ENCODE peak calls at places on chromosomes 1 and 21, in seven cellular contexts. N, F, Y, W, U, J and O are unnamed samples.

GRCh38 chr1:43206721-43207228 is 34.6 kb downstream of the CFAP57 start:
- DNase-seq in J (peak; percentile 98), F (no peak), N (peak; percentile 93), U (peak; percentile 72), W (no peak), Y (peak; percentile 95), O (no peak)

GRCh38 chr21:45460611-45461368 is 55.8 kb downstream of the COL18A1 start:
- DNase-seq in W (no peak), Y (no peak), U (no peak), F (no peak), J (peak; percentile 91), N (peak; percentile 61), O (no peak)

GRCh38 chr21:16418211-16418610 is 688.4 kb downstream of the USP25 start:
- DNase-seq in Y (no peak), N (no peak), F (no peak), W (no peak), U (no peak), J (no peak), O (no peak)

GRCh38 chr1:193674292-193674944 is 488.0 kb upstream of the B3GALT2 start:
- DNase-seq in N (no peak), F (no peak), J (peak; percentile 65), W (no peak), U (no peak), Y (no peak), O (no peak)

GRCh38 chr1:71135571-71135970 is 54.7 kb upstream of the ZRANB2 start:
- DNase-seq in U (no peak), J (no peak), Y (no peak), W (no peak), N (no peak), F (no peak), O (no peak)

GRCh38 chr1:64403331-64403730 is 66.6 kb upstream of the CACHD1 start:
- DNase-seq in U (no peak), W (no peak), J (no peak), Y (no peak), F (no peak), N (no peak), O (no peak)

GRCh38 chr1:179840107-179840506 is 37.5 kb downstream of the TOR1AIP2 start:
- DNase-seq in J (no peak), W (no peak), Y (no peak), U (no peak), F (no peak), N (no peak), O (no peak)

GRCh38 chr21:34630536-34631143 is 15.7 kb upstream of the RCAN1 start:
- DNase-seq in U (no peak), Y (peak; percentile 55), W (no peak), J (peak; percentile 60), N (no peak), F (peak; percentile 53), O (no peak)

GRCh38 chr1:86758570-86758969 is 54.2 kb downstream of the SH3GLB1 start:
- DNase-seq in Y (no peak), N (no peak), F (no peak), U (no peak), W (no peak), J (no peak), O (no peak)

GRCh38 chr21:35189077-35189863 is 140.2 kb upstream of the RUNX1 start:
- DNase-seq in U (no peak), F (no peak), Y (no peak), N (peak; percentile 87), J (peak; percentile 82), W (no peak), O (peak; percentile 23)

GRCh38 chr1:193749868-193750267 is 563.5 kb upstream of the B3GALT2 start:
- DNase-seq in N (no peak), Y (no peak), W (no peak), F (no peak), J (no peak), U (no peak), O (no peak)

GRCh38 chr1:226678701-226679100 is 60.4 kb downstream of the ITPKB start:
- DNase-seq in N (no peak), F (no peak), Y (no peak), U (no peak), W (no peak), J (no peak), O (peak; percentile 57)

GRCh38 chr1:176987016-176987415 is 177.5 kb downstream of the ASTN1 start:
- DNase-seq in J (peak; percentile 1), F (no peak), W (no peak), U (no peak), N (no peak), Y (no peak), O (no peak)

GRCh38 chr1:168623003-168623828 is 46.8 kb downstream of the XCL1 start:
- DNase-seq in J (peak; percentile 30), N (no peak), U (no peak), Y (no peak), F (no peak), W (no peak), O (no peak)

GRCh38 chr1:110425611-110426152 is 18.2 kb upstream of the LAMTOR5 start:
- DNase-seq in F (no peak), N (no peak), Y (no peak), J (no peak), U (no peak), W (no peak), O (no peak)

GRCh38 chr1:110421159-110421777 is 13.8 kb upstream of the LAMTOR5 start:
- DNase-seq in F (no peak), Y (no peak), W (no peak), N (no peak), U (no peak), J (peak; percentile 67), O (no peak)

GRCh38 chr1:234375672-234376071 is 2.4 kb downstream of the COA6 start:
- DNase-seq in N (no peak), F (no peak), W (no peak), Y (no peak), J (no peak), U (no peak), O (no peak)

GRCh38 chr1:223478606-223479005 is 85.4 kb downstream of the CCDC185 start:
- DNase-seq in U (no peak), N (no peak), Y (peak; percentile 28), F (no peak), W (no peak), J (no peak), O (no peak)

GRCh38 chr1:28296401-28297220 is 32.2 kb upstream of the MED18 start:
- DNase-seq in N (no peak), J (no peak), Y (peak; percentile 94), W (no peak), U (no peak), F (no peak), O (no peak)

GRCh38 chr1:241627453-241628329 is 12.5 kb downstream of the CHML start:
- DNase-seq in N (peak; percentile 46), W (no peak), Y (no peak), F (no peak), J (peak; percentile 86), U (no peak), O (peak; percentile 58)

GRCh38 chr1:37575692-37576091 is 19.0 kb downstream of the DNALI1 start:
- DNase-seq in Y (no peak), W (no peak), J (peak; percentile 28), U (no peak), N (no peak), F (no peak), O (no peak)

GRCh38 chr1:58586296-58586695 is 9.2 kb upstream of the TACSTD2 start:
- DNase-seq in U (no peak), Y (peak; percentile 35), F (no peak), W (no peak), N (no peak), J (peak; percentile 39), O (no peak)

GRCh38 chr1:15668089-15668754 is 15.9 kb upstream of the PLEKHM2 start:
- DNase-seq in U (no peak), W (no peak), F (no peak), Y (no peak), J (peak; percentile 34), N (no peak), O (no peak)

GRCh38 chr1:107963601-107964396 is 1.2 kb downstream of the VAV3 start:
- DNase-seq in J (no peak), Y (peak; percentile 79), F (no peak), N (no peak), W (no peak), U (peak; percentile 64), O (peak; percentile 69)

GRCh38 chr21:31846690-31847089 is 26.1 kb upstream of the HUNK start:
- DNase-seq in U (no peak), J (no peak), F (no peak), W (no peak), N (no peak), Y (no peak), O (no peak)

GRCh38 chr1:29708381-29708780 is 472.1 kb downstream of the PTPRU start:
- DNase-seq in U (peak; percentile 30), W (no peak), N (no peak), J (peak; percentile 69), Y (no peak), F (no peak), O (no peak)

GRCh38 chr1:110056776-110057175 is 13.7 kb downstream of the ALX3 start:
- DNase-seq in J (peak; percentile 73), W (no peak), U (no peak), N (no peak), Y (no peak), F (no peak), O (no peak)

GRCh38 chr1:18957136-18957521 is 653 bp upstream of the IFFO2 start:
- DNase-seq in F (no peak), Y (peak; percentile 82), W (no peak), U (no peak), N (no peak), J (no peak), O (no peak)

GRCh38 chr1:187854457-187854856 is 1025.7 kb downstream of the PLA2G4A start:
- DNase-seq in N (no peak), U (no peak), Y (no peak), J (no peak), W (no peak), F (no peak), O (no peak)

GRCh38 chr1:179311149-179311700 is 17.6 kb downstream of the SOAT1 start:
- DNase-seq in Y (no peak), F (no peak), J (no peak), W (no peak), N (no peak), U (no peak), O (no peak)

GRCh38 chr1:230516890-230517289 is 90.8 kb upstream of the PGBD5 start:
- DNase-seq in N (no peak), J (no peak), F (no peak), U (no peak), W (no peak), Y (no peak), O (no peak)

GRCh38 chr21:44547656-44548331 is 3.5 kb downstream of the KRTAP10-2 start:
- DNase-seq in Y (no peak), U (peak; percentile 32), F (no peak), W (no peak), N (no peak), J (no peak), O (peak; percentile 45)

GRCh38 chr1:48061162-48062136 is 64.3 kb upstream of the TRABD2B start:
- DNase-seq in J (peak; percentile 35), N (no peak), Y (peak; percentile 90), F (peak; percentile 63), W (no peak), U (no peak), O (peak; percentile 39)

GRCh38 chr1:183926978-183927377 is 110.5 kb downstream of the COLGALT2 start:
- DNase-seq in F (no peak), Y (no peak), N (no peak), U (no peak), W (no peak), J (peak; percentile 75), O (no peak)

GRCh38 chr1:226085675-226086074 is 23.2 kb downstream of the H3-3A start:
- DNase-seq in W (no peak), Y (no peak), U (peak; percentile 17), F (no peak), N (no peak), J (no peak), O (no peak)

GRCh38 chr1:41469706-41470105 is 14.8 kb downstream of the EDN2 start:
- DNase-seq in Y (no peak), W (no peak), J (no peak), N (no peak), F (no peak), U (no peak), O (no peak)